ENCODE peak calls at places on chromosome 7, in seven cellular contexts. T is NCI-H1694 treated with DMSO at 0.1 percent for 48 hours, X is amniotic epithelial cell, Z is iris pigment epithelial cell, I is upper lobe of right lung, J is posterior cingulate gyrus, R is SK-MEL-5. U is an unnamed sample.

GRCh38 chr7:19852192-19852591 is 78.8 kb upstream of the TMEM196 start:
- DNase-seq in T (no peak), X (no peak), Z (no peak), I (no peak), J (no peak), R (no peak), U (no peak)

GRCh38 chr7:30688718-30689221 is 6.5 kb upstream of the CRHR2 start:
- DNase-seq in T (no peak), X (no peak), Z (no peak), I (no peak), J (no peak), R (no peak), U (no peak)

GRCh38 chr7:922334-923107 is 32.0 kb downstream of the ADAP1 start:
- DNase-seq in T (no peak), X (no peak), Z (no peak), I (peak), J (peak), R (no peak), U (peak)

GRCh38 chr7:6160191-6160623 is 112.2 kb downstream of the CYTH3 start:
- DNase-seq in T (peak), X (peak), Z (peak), I (peak), J (peak), R (peak), U (no peak)

GRCh38 chr7:121107923-121108498 is 119.5 kb downstream of the CPED1 start:
- DNase-seq in T (peak), X (peak), Z (peak), I (no peak), J (no peak), R (peak), U (no peak)

GRCh38 chr7:12674861-12675260 is 12.6 kb upstream of the ARL4A start:
- DNase-seq in T (peak), X (peak), Z (peak), I (no peak), J (no peak), R (peak), U (peak)

GRCh38 chr7:77877800-77878199 is 79.2 kb downstream of the PHTF2 start:
- DNase-seq in T (no peak), X (no peak), Z (peak), I (no peak), J (no peak), R (no peak), U (no peak)

GRCh38 chr7:101733713-101734475 is 83.5 kb upstream of the CUX1 start:
- DNase-seq in T (no peak), X (peak), Z (peak), I (peak), J (no peak), R (no peak), U (no peak)

GRCh38 chr7:73758581-73759138 is 11.4 kb downstream of the CLDN3 start:
- DNase-seq in T (no peak), X (no peak), Z (no peak), I (no peak), J (no peak), R (no peak), U (no peak)

GRCh38 chr7:1268866-1269265 is 36.2 kb downstream of the UNCX start:
- DNase-seq in T (no peak), X (no peak), Z (no peak), I (no peak), J (no peak), R (no peak), U (no peak)

GRCh38 chr7:1979591-1980560 is 252.9 kb downstream of the MAD1L1 start:
- DNase-seq in T (no peak), X (no peak), Z (no peak), I (peak), J (no peak), R (no peak), U (no peak)

GRCh38 chr7:11492307-11492706 is 339.7 kb downstream of the THSD7A start:
- DNase-seq in T (no peak), X (peak), Z (peak), I (no peak), J (no peak), R (no peak), U (no peak)

GRCh38 chr7:48637382-48637781 is 287.0 kb upstream of the CDC14C start:
- DNase-seq in T (no peak), X (no peak), Z (no peak), I (no peak), J (no peak), R (no peak), U (no peak)